ENCODE peak calls at places on chromosomes 1 and 21, in seven cellular contexts. One of them, this sample, is unnamed. For H3K4me1 and H3K9me3, the result is how much of the 10 kb centered on the place peaks cover.

GRCh38 chr1:209162651-209163050 is 420.9 kb upstream of the CAMK1G start:
- DNase-seq in adipocyte: no peak
- DNase-seq in uterus: no peak
- DNase-seq in CD8-positive, alpha-beta T cell: no peak
- DNase-seq in CD4-positive, CD25-positive, alpha-beta regulatory T cell: no peak
- DNase-seq in upper lobe of left lung: no peak
- DNase-seq in colonic mucosa: no peak
- DNase-seq in this sample: no peak

GRCh38 chr1:231684333-231685244 is 58.0 kb downstream of the DISC1 start:
- DNase-seq in adipocyte: no peak
- DNase-seq in uterus: no peak
- DNase-seq in CD8-positive, alpha-beta T cell: no peak
- DNase-seq in CD4-positive, CD25-positive, alpha-beta regulatory T cell: no peak
- DNase-seq in upper lobe of left lung: no peak
- DNase-seq in colonic mucosa: peak
- DNase-seq in this sample: no peak

GRCh38 chr21:45943630-45944540 is 37.7 kb upstream of the COL6A1 start:
- DNase-seq in adipocyte: no peak
- DNase-seq in uterus: no peak
- DNase-seq in CD8-positive, alpha-beta T cell: no peak
- DNase-seq in CD4-positive, CD25-positive, alpha-beta regulatory T cell: no peak
- DNase-seq in upper lobe of left lung: no peak
- DNase-seq in colonic mucosa: no peak
- DNase-seq in this sample: no peak

GRCh38 chr1:170660874-170661645 is 2.9 kb upstream of the PRRX1 start:
- DNase-seq in adipocyte: peak
- DNase-seq in uterus: peak
- DNase-seq in CD8-positive, alpha-beta T cell: no peak
- DNase-seq in CD4-positive, CD25-positive, alpha-beta regulatory T cell: no peak
- DNase-seq in upper lobe of left lung: no peak
- DNase-seq in colonic mucosa: no peak
- DNase-seq in this sample: no peak

GRCh38 chr1:226046240-226046639 is 16.3 kb upstream of the H3-3A start:
- DNase-seq in adipocyte: no peak
- DNase-seq in uterus: no peak
- DNase-seq in CD8-positive, alpha-beta T cell: no peak
- DNase-seq in CD4-positive, CD25-positive, alpha-beta regulatory T cell: no peak
- DNase-seq in upper lobe of left lung: no peak
- DNase-seq in colonic mucosa: no peak
- DNase-seq in this sample: no peak

GRCh38 chr1:20616468-20617156 is 16.6 kb upstream of the PINK1 start:
- DNase-seq in adipocyte: no peak
- DNase-seq in uterus: no peak
- DNase-seq in CD8-positive, alpha-beta T cell: no peak
- DNase-seq in CD4-positive, CD25-positive, alpha-beta regulatory T cell: no peak
- DNase-seq in upper lobe of left lung: no peak
- DNase-seq in colonic mucosa: no peak
- DNase-seq in this sample: no peak

GRCh38 chr1:15550573-15550972 is 23.9 kb downstream of the DNAJC16 start:
- DNase-seq in adipocyte: no peak
- DNase-seq in uterus: no peak
- DNase-seq in CD8-positive, alpha-beta T cell: no peak
- DNase-seq in CD4-positive, CD25-positive, alpha-beta regulatory T cell: no peak
- DNase-seq in upper lobe of left lung: no peak
- DNase-seq in colonic mucosa: no peak
- DNase-seq in this sample: no peak

GRCh38 chr1:77281491-77282186 is at the start of gene AK5:
- DNase-seq in adipocyte: peak
- DNase-seq in uterus: no peak
- DNase-seq in CD8-positive, alpha-beta T cell: no peak
- DNase-seq in CD4-positive, CD25-positive, alpha-beta regulatory T cell: peak
- DNase-seq in upper lobe of left lung: no peak
- DNase-seq in colonic mucosa: peak
- DNase-seq in this sample: no peak

GRCh38 chr21:45794040-45794439 is 150.5 kb downstream of the PCBP3 start:
- DNase-seq in adipocyte: no peak
- DNase-seq in uterus: no peak
- DNase-seq in CD8-positive, alpha-beta T cell: no peak
- DNase-seq in CD4-positive, CD25-positive, alpha-beta regulatory T cell: no peak
- DNase-seq in upper lobe of left lung: no peak
- DNase-seq in colonic mucosa: no peak
- DNase-seq in this sample: no peak

GRCh38 chr1:66269222-66269621 is 264.7 kb upstream of the SGIP1 start:
- DNase-seq in adipocyte: no peak
- DNase-seq in uterus: no peak
- DNase-seq in CD8-positive, alpha-beta T cell: no peak
- DNase-seq in CD4-positive, CD25-positive, alpha-beta regulatory T cell: no peak
- DNase-seq in upper lobe of left lung: no peak
- DNase-seq in colonic mucosa: no peak
- DNase-seq in this sample: no peak

GRCh38 chr1:66273674-66274073 is 260.3 kb upstream of the SGIP1 start:
- DNase-seq in adipocyte: no peak
- DNase-seq in uterus: no peak
- DNase-seq in CD8-positive, alpha-beta T cell: no peak
- DNase-seq in CD4-positive, CD25-positive, alpha-beta regulatory T cell: no peak
- DNase-seq in upper lobe of left lung: no peak
- DNase-seq in colonic mucosa: no peak
- DNase-seq in this sample: no peak

GRCh38 chr1:66271904-66272254 is 262.1 kb upstream of the SGIP1 start:
- DNase-seq in adipocyte: peak
- DNase-seq in uterus: peak
- DNase-seq in CD8-positive, alpha-beta T cell: no peak
- DNase-seq in CD4-positive, CD25-positive, alpha-beta regulatory T cell: no peak
- DNase-seq in upper lobe of left lung: peak
- DNase-seq in colonic mucosa: peak
- DNase-seq in this sample: no peak

GRCh38 chr1:66270122-66270812 is 263.7 kb upstream of the SGIP1 start:
- DNase-seq in adipocyte: peak
- DNase-seq in uterus: peak
- DNase-seq in CD8-positive, alpha-beta T cell: no peak
- DNase-seq in CD4-positive, CD25-positive, alpha-beta regulatory T cell: no peak
- DNase-seq in upper lobe of left lung: peak
- DNase-seq in colonic mucosa: no peak
- DNase-seq in this sample: no peak

GRCh38 chr1:66271216-66271903 is 262.6 kb upstream of the SGIP1 start:
- DNase-seq in adipocyte: peak
- DNase-seq in uterus: peak
- DNase-seq in CD8-positive, alpha-beta T cell: no peak
- DNase-seq in CD4-positive, CD25-positive, alpha-beta regulatory T cell: peak
- DNase-seq in upper lobe of left lung: peak
- DNase-seq in colonic mucosa: peak
- DNase-seq in this sample: no peak
- H3K4me3 ChIP-seq in adipocyte: peak
- H3K4me3 ChIP-seq in uterus: no peak
- H3K4me3 ChIP-seq in CD8-positive, alpha-beta T cell: no peak
- H3K4me3 ChIP-seq in CD4-positive, CD25-positive, alpha-beta regulatory T cell: peak
- H3K4me3 ChIP-seq in upper lobe of left lung: no peak
- H3K4me3 ChIP-seq in colonic mucosa: no peak
- H3K4me3 ChIP-seq in this sample: no peak

DNA sequence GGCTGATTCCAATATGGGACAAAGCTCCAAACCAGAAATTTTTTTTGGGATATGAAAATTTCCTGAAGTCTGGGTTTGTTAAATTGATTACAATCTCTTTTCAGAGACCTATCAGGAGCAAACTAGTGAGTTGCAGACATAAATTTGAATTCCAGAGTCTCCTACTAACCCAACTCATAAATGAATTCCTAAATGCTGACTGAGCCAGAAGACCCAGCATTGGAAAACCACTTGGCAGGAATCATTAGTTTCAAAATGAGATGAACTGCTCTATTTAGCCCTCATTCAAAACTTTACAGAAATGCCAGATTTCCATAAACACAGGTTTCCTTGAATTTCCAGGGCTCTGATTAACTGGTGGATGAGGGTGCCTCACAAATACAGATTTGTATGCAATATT is 222.5 kb downstream of the HLX start:
- DNase-seq in adipocyte: peak
- DNase-seq in uterus: no peak
- DNase-seq in CD8-positive, alpha-beta T cell: no peak
- DNase-seq in CD4-positive, CD25-positive, alpha-beta regulatory T cell: no peak
- DNase-seq in upper lobe of left lung: no peak
- DNase-seq in colonic mucosa: no peak
- DNase-seq in this sample: no peak
- H3K4me1 ChIP-seq in adipocyte: half or more
- H3K4me1 ChIP-seq in uterus: under half
- H3K4me1 ChIP-seq in CD8-positive, alpha-beta T cell: under half
- H3K4me1 ChIP-seq in CD4-positive, CD25-positive, alpha-beta regulatory T cell: under half
- H3K4me1 ChIP-seq in upper lobe of left lung: under half
- H3K4me1 ChIP-seq in colonic mucosa: under half
- H3K4me1 ChIP-seq in this sample: under half

GRCh38 chr1:152699746-152700145 is 1.6 kb downstream of the LCE2A start:
- DNase-seq in adipocyte: no peak
- DNase-seq in uterus: no peak
- DNase-seq in CD8-positive, alpha-beta T cell: no peak
- DNase-seq in CD4-positive, CD25-positive, alpha-beta regulatory T cell: no peak
- DNase-seq in upper lobe of left lung: no peak
- DNase-seq in colonic mucosa: no peak
- DNase-seq in this sample: no peak

GRCh38 chr1:152697701-152698600 is at the start of gene LCE2A:
- DNase-seq in adipocyte: no peak
- DNase-seq in uterus: no peak
- DNase-seq in CD8-positive, alpha-beta T cell: no peak
- DNase-seq in CD4-positive, CD25-positive, alpha-beta regulatory T cell: no peak
- DNase-seq in upper lobe of left lung: no peak
- DNase-seq in colonic mucosa: no peak
- DNase-seq in this sample: no peak
- H3K9me3 ChIP-seq in adipocyte: under half
- H3K9me3 ChIP-seq in uterus: under half
- H3K9me3 ChIP-seq in CD8-positive, alpha-beta T cell: under half
- H3K9me3 ChIP-seq in CD4-positive, CD25-positive, alpha-beta regulatory T cell: under half
- H3K9me3 ChIP-seq in upper lobe of left lung: under half
- H3K9me3 ChIP-seq in colonic mucosa: under half
- H3K9me3 ChIP-seq in this sample: under half

DNA sequence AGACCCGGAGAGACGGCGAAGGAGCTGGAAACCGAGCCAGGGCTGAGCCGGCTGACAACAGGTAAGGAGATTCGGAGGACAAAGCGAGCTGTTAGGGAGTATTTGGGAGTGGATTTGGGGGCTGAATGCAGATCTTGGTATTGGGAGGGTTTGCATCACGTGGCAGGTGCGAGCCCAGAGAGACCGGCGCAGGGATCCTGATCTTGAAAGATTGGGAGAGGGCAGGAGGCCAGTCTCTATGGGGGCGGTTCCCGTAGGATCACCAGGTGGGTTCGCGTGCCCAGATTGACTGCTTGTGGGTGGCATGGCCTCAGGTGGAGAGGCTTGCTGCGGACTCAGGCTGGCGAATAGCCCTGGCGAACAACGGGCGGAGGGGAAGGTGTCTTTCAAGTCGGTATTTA is 204 bp downstream of the CIART start:
- DNase-seq in adipocyte: no peak
- DNase-seq in uterus: no peak
- DNase-seq in CD8-positive, alpha-beta T cell: no peak
- DNase-seq in CD4-positive, CD25-positive, alpha-beta regulatory T cell: no peak
- DNase-seq in upper lobe of left lung: peak
- DNase-seq in colonic mucosa: peak
- DNase-seq in this sample: no peak
- H3K4me3 ChIP-seq in adipocyte: peak
- H3K4me3 ChIP-seq in uterus: peak
- H3K4me3 ChIP-seq in CD8-positive, alpha-beta T cell: peak
- H3K4me3 ChIP-seq in CD4-positive, CD25-positive, alpha-beta regulatory T cell: no peak
- H3K4me3 ChIP-seq in upper lobe of left lung: peak
- H3K4me3 ChIP-seq in colonic mucosa: peak
- H3K4me3 ChIP-seq in this sample: no peak

GRCh38 chr1:39195166-39196111 is 9.1 kb upstream of the MACF1 start:
- DNase-seq in adipocyte: peak
- DNase-seq in uterus: no peak
- DNase-seq in CD8-positive, alpha-beta T cell: no peak
- DNase-seq in CD4-positive, CD25-positive, alpha-beta regulatory T cell: peak
- DNase-seq in upper lobe of left lung: no peak
- DNase-seq in colonic mucosa: no peak
- DNase-seq in this sample: no peak
- H3K4me1 ChIP-seq in adipocyte: half or more
- H3K4me1 ChIP-seq in uterus: under half
- H3K4me1 ChIP-seq in CD8-positive, alpha-beta T cell: half or more
- H3K4me1 ChIP-seq in CD4-positive, CD25-positive, alpha-beta regulatory T cell: half or more
- H3K4me1 ChIP-seq in upper lobe of left lung: half or more
- H3K4me1 ChIP-seq in colonic mucosa: under half
- H3K4me1 ChIP-seq in this sample: under half

DNA sequence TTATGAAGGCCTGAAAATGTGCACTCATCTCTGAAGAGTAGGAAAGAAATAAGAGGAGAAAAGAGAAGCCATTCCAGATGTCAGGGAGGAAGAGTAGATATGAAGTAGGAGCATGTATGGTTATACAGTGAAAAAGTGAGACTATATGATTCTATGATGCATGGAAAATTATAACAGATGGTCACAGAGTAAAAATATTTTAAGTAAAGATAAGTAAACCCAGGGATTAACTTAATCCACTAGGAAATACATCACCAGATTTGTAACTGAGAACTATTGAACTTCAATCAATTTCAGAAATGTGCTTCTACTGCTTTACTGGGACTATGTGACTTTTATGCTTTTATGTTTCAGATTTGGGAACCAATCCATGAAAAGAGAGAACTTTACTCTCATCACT is at the start of gene OR10J1:
- DNase-seq in adipocyte: no peak
- DNase-seq in uterus: no peak
- DNase-seq in CD8-positive, alpha-beta T cell: no peak
- DNase-seq in CD4-positive, CD25-positive, alpha-beta regulatory T cell: no peak
- DNase-seq in upper lobe of left lung: no peak
- DNase-seq in colonic mucosa: no peak
- DNase-seq in this sample: no peak
- H3K9me3 ChIP-seq in adipocyte: under half
- H3K9me3 ChIP-seq in uterus: under half
- H3K9me3 ChIP-seq in CD8-positive, alpha-beta T cell: under half
- H3K9me3 ChIP-seq in CD4-positive, CD25-positive, alpha-beta regulatory T cell: under half
- H3K9me3 ChIP-seq in upper lobe of left lung: under half
- H3K9me3 ChIP-seq in colonic mucosa: under half
- H3K9me3 ChIP-seq in this sample: under half